ENCODE peak calls at places on chromosomes 16 and 17, in seven cellular contexts. One of them, this sample, is unnamed.

GRCh38 chr17:72189781-72190593 is 69.2 kb downstream of the SOX9 start:
- DNase-seq in ACHN: no peak
- DNase-seq in astrocyte of the spinal cord: no peak
- DNase-seq in fibroblast of mammary gland: no peak
- DNase-seq in body of pancreas: no peak
- DNase-seq in Calu3: no peak
- DNase-seq in non-pigmented ciliary epithelial cell: no peak
- DNase-seq in this sample: no peak

GRCh38 chr17:2083613-2084128 is 28.8 kb downstream of the HIC1 start:
- DNase-seq in ACHN: no peak
- DNase-seq in astrocyte of the spinal cord: no peak
- DNase-seq in fibroblast of mammary gland: peak
- DNase-seq in body of pancreas: peak
- DNase-seq in Calu3: peak
- DNase-seq in non-pigmented ciliary epithelial cell: no peak
- DNase-seq in this sample: peak

GRCh38 chr16:2859686-2860265 is 1.8 kb upstream of the PRSS22 start:
- DNase-seq in ACHN: no peak
- DNase-seq in astrocyte of the spinal cord: no peak
- DNase-seq in fibroblast of mammary gland: no peak
- DNase-seq in body of pancreas: no peak
- DNase-seq in Calu3: no peak
- DNase-seq in non-pigmented ciliary epithelial cell: no peak
- DNase-seq in this sample: no peak

GRCh38 chr16:14105976-14106375 is 34.9 kb downstream of the MRTFB start:
- DNase-seq in ACHN: no peak
- DNase-seq in astrocyte of the spinal cord: no peak
- DNase-seq in fibroblast of mammary gland: no peak
- DNase-seq in body of pancreas: no peak
- DNase-seq in Calu3: no peak
- DNase-seq in non-pigmented ciliary epithelial cell: no peak
- DNase-seq in this sample: no peak

GRCh38 chr16:46961373-46962353 is 11.8 kb downstream of the DNAJA2 start:
- DNase-seq in ACHN: no peak
- DNase-seq in astrocyte of the spinal cord: no peak
- DNase-seq in fibroblast of mammary gland: peak
- DNase-seq in body of pancreas: no peak
- DNase-seq in Calu3: no peak
- DNase-seq in non-pigmented ciliary epithelial cell: no peak
- DNase-seq in this sample: no peak

GRCh38 chr17:50507871-50508572 is at the start of gene MYCBPAP:
- DNase-seq in ACHN: no peak
- DNase-seq in astrocyte of the spinal cord: peak
- DNase-seq in fibroblast of mammary gland: peak
- DNase-seq in body of pancreas: peak
- DNase-seq in Calu3: peak
- DNase-seq in non-pigmented ciliary epithelial cell: no peak
- DNase-seq in this sample: peak

GRCh38 chr16:82016964-82017363 is 5.7 kb upstream of the SDR42E1 start:
- DNase-seq in ACHN: no peak
- DNase-seq in astrocyte of the spinal cord: peak
- DNase-seq in fibroblast of mammary gland: peak
- DNase-seq in body of pancreas: no peak
- DNase-seq in Calu3: no peak
- DNase-seq in non-pigmented ciliary epithelial cell: no peak
- DNase-seq in this sample: no peak

GRCh38 chr17:69651921-69652320 is 237.4 kb downstream of the MAP2K6 start:
- DNase-seq in ACHN: no peak
- DNase-seq in astrocyte of the spinal cord: peak
- DNase-seq in fibroblast of mammary gland: peak
- DNase-seq in body of pancreas: no peak
- DNase-seq in Calu3: no peak
- DNase-seq in non-pigmented ciliary epithelial cell: no peak
- DNase-seq in this sample: no peak

GRCh38 chr16:86662195-86662594 is 83.8 kb downstream of the FOXL1 start:
- DNase-seq in ACHN: no peak
- DNase-seq in astrocyte of the spinal cord: no peak
- DNase-seq in fibroblast of mammary gland: peak
- DNase-seq in body of pancreas: no peak
- DNase-seq in Calu3: no peak
- DNase-seq in non-pigmented ciliary epithelial cell: no peak
- DNase-seq in this sample: no peak

GRCh38 chr16:22386976-22387375 is 12.6 kb upstream of the CDR2 start:
- DNase-seq in ACHN: peak
- DNase-seq in astrocyte of the spinal cord: peak
- DNase-seq in fibroblast of mammary gland: peak
- DNase-seq in body of pancreas: no peak
- DNase-seq in Calu3: no peak
- DNase-seq in non-pigmented ciliary epithelial cell: peak
- DNase-seq in this sample: no peak

GRCh38 chr16:58329147-58329546 is 34.3 kb upstream of the PRSS54 start:
- DNase-seq in ACHN: no peak
- DNase-seq in astrocyte of the spinal cord: no peak
- DNase-seq in fibroblast of mammary gland: peak
- DNase-seq in body of pancreas: peak
- DNase-seq in Calu3: peak
- DNase-seq in non-pigmented ciliary epithelial cell: peak
- DNase-seq in this sample: no peak

GRCh38 chr16:1054660-1055556 is 17.6 kb upstream of the SSTR5 start:
- DNase-seq in ACHN: peak
- DNase-seq in astrocyte of the spinal cord: peak
- DNase-seq in fibroblast of mammary gland: peak
- DNase-seq in body of pancreas: peak
- DNase-seq in Calu3: peak
- DNase-seq in non-pigmented ciliary epithelial cell: no peak
- DNase-seq in this sample: peak

GRCh38 chr17:8793649-8794048 is 5.5 kb downstream of the MFSD6L start:
- DNase-seq in ACHN: no peak
- DNase-seq in astrocyte of the spinal cord: no peak
- DNase-seq in fibroblast of mammary gland: no peak
- DNase-seq in body of pancreas: no peak
- DNase-seq in Calu3: no peak
- DNase-seq in non-pigmented ciliary epithelial cell: no peak
- DNase-seq in this sample: no peak

GRCh38 chr17:32995416-32995815 is 3.8 kb downstream of the SPACA3 start:
- DNase-seq in ACHN: no peak
- DNase-seq in astrocyte of the spinal cord: no peak
- DNase-seq in fibroblast of mammary gland: no peak
- DNase-seq in body of pancreas: peak
- DNase-seq in Calu3: no peak
- DNase-seq in non-pigmented ciliary epithelial cell: no peak
- DNase-seq in this sample: no peak

GRCh38 chr16:83118365-83118764 is 491.6 kb downstream of the CDH13 start:
- DNase-seq in ACHN: no peak
- DNase-seq in astrocyte of the spinal cord: no peak
- DNase-seq in fibroblast of mammary gland: peak
- DNase-seq in body of pancreas: no peak
- DNase-seq in Calu3: no peak
- DNase-seq in non-pigmented ciliary epithelial cell: no peak
- DNase-seq in this sample: no peak

GRCh38 chr17:3896108-3897099 is 3.6 kb upstream of the CAMKK1 start:
- DNase-seq in ACHN: no peak
- DNase-seq in astrocyte of the spinal cord: no peak
- DNase-seq in fibroblast of mammary gland: no peak
- DNase-seq in body of pancreas: no peak
- DNase-seq in Calu3: no peak
- DNase-seq in non-pigmented ciliary epithelial cell: no peak
- DNase-seq in this sample: no peak

GRCh38 chr16:78249056-78249455 is 149.6 kb downstream of the WWOX start:
- DNase-seq in ACHN: no peak
- DNase-seq in astrocyte of the spinal cord: no peak
- DNase-seq in fibroblast of mammary gland: no peak
- DNase-seq in body of pancreas: peak
- DNase-seq in Calu3: peak
- DNase-seq in non-pigmented ciliary epithelial cell: no peak
- DNase-seq in this sample: peak

GRCh38 chr16:2532494-2533141 is 1.4 kb upstream of the CEMP1 start:
- DNase-seq in ACHN: peak
- DNase-seq in astrocyte of the spinal cord: peak
- DNase-seq in fibroblast of mammary gland: peak
- DNase-seq in body of pancreas: peak
- DNase-seq in Calu3: peak
- DNase-seq in non-pigmented ciliary epithelial cell: no peak
- DNase-seq in this sample: peak

GRCh38 chr17:51422634-51423033 is 162.3 kb downstream of the UTP18 start:
- DNase-seq in ACHN: no peak
- DNase-seq in astrocyte of the spinal cord: no peak
- DNase-seq in fibroblast of mammary gland: no peak
- DNase-seq in body of pancreas: no peak
- DNase-seq in Calu3: no peak
- DNase-seq in non-pigmented ciliary epithelial cell: no peak
- DNase-seq in this sample: no peak

GRCh38 chr16:68064791-68065365 is 20.3 kb upstream of the NFATC3 start:
- DNase-seq in ACHN: peak
- DNase-seq in astrocyte of the spinal cord: peak
- DNase-seq in fibroblast of mammary gland: peak
- DNase-seq in body of pancreas: peak
- DNase-seq in Calu3: peak
- DNase-seq in non-pigmented ciliary epithelial cell: peak
- DNase-seq in this sample: peak

GRCh38 chr17:60253048-60253447 is 103.3 kb downstream of the CA4 start:
- DNase-seq in ACHN: no peak
- DNase-seq in astrocyte of the spinal cord: no peak
- DNase-seq in fibroblast of mammary gland: no peak
- DNase-seq in body of pancreas: no peak
- DNase-seq in Calu3: no peak
- DNase-seq in non-pigmented ciliary epithelial cell: no peak
- DNase-seq in this sample: no peak

This sample was measured in small intestine.